ENCODE peak calls at places on chromosomes 2 and 18, in six cellular contexts. M is K562, D is GM12892, A is SK-N-SH, Y is GM12878, W is H1. B is an unnamed sample.

GRCh38 chr2:11750422-11750821 is 4.0 kb downstream of the LPIN1 start:
- DNase-seq in M (no peak), D (no peak), A (no peak), Y (peak), W (no peak), B (no peak)

GRCh38 chr2:231680284-231680991 is 27.9 kb upstream of the PTMA start:
- DNase-seq in M (peak), D (no peak), A (no peak), Y (no peak), W (peak), B (no peak)

GRCh38 chr2:169091256-169091655 is 21.9 kb downstream of the DHRS9 start:
- DNase-seq in M (no peak), D (no peak), A (no peak), Y (no peak), W (no peak), B (no peak)

GRCh38 chr2:150482667-150483260 is 4.7 kb downstream of the RND3 start:
- DNase-seq in M (no peak), D (no peak), A (no peak), Y (no peak), W (no peak), B (no peak)

GRCh38 chr2:167293172-167293781 is 405.0 kb downstream of the XIRP2 start:
- DNase-seq in M (no peak), D (peak), A (no peak), Y (no peak), W (no peak), B (no peak)

GRCh38 chr2:174663572-174663971 is 66.0 kb upstream of the WIPF1 start:
- DNase-seq in M (no peak), D (no peak), A (peak), Y (no peak), W (no peak), B (no peak)

GRCh38 chr2:201260302-201260800 is at the start of gene CASP8:
- DNase-seq in M (no peak), D (no peak), A (no peak), Y (no peak), W (no peak), B (no peak)

GRCh38 chr2:12619975-12620374 is 96.8 kb upstream of the TRIB2 start:
- DNase-seq in M (no peak), D (no peak), A (no peak), Y (no peak), W (no peak), B (no peak)

GRCh38 chr18:68705119-68705518 is 9.8 kb downstream of the TMX3 start:
- DNase-seq in M (no peak), D (no peak), A (no peak), Y (no peak), W (no peak), B (no peak)

GRCh38 chr18:21979759-21980158 is 189.6 kb upstream of the GATA6 start:
- DNase-seq in M (no peak), D (no peak), A (no peak), Y (no peak), W (no peak), B (no peak)

GRCh38 chr2:238286551-238286950 is 1.9 kb downstream of the PER2 start:
- DNase-seq in M (no peak), D (no peak), A (no peak), Y (no peak), W (no peak), B (no peak)

GRCh38 chr2:2836343-2837070 is 505.4 kb upstream of the MYT1L start:
- DNase-seq in M (no peak), D (no peak), A (no peak), Y (no peak), W (no peak), B (no peak)

GRCh38 chr18:55095579-55095978 is 136.3 kb upstream of the CCDC68 start:
- DNase-seq in M (no peak), D (no peak), A (no peak), Y (no peak), W (no peak), B (no peak)

GRCh38 chr2:161344737-161345136 is 36.5 kb downstream of the PSMD14 start:
- DNase-seq in M (no peak), D (no peak), A (no peak), Y (no peak), W (no peak), B (no peak)

GRCh38 chr2:115165529-115166109 is 723.2 kb downstream of the DPP10 start:
- DNase-seq in M (no peak), D (no peak), A (peak), Y (no peak), W (no peak), B (no peak)

GRCh38 chr18:8536226-8536625 is 73.0 kb upstream of the RAB12 start:
- DNase-seq in M (no peak), D (no peak), A (peak), Y (no peak), W (no peak), B (no peak)

GRCh38 chr2:234377761-234378341 is 119.0 kb downstream of the ARL4C start:
- DNase-seq in M (no peak), D (no peak), A (no peak), Y (no peak), W (no peak), B (no peak)

GRCh38 chr2:151269798-151270568 is 8.3 kb upstream of the RBM43 start:
- DNase-seq in M (no peak), D (no peak), A (no peak), Y (no peak), W (no peak), B (no peak)

GRCh38 chr18:80200932-80201672 is 46.2 kb downstream of the PARD6G start:
- DNase-seq in M (no peak), D (no peak), A (no peak), Y (no peak), W (no peak), B (no peak)
- TF ChIP-seq POLR2AphosphoS5 in M (no peak), D (no peak), A (no peak), Y (no peak), W (no peak), B (no peak)

GRCh38 chr2:33316314-33316713 is 160.1 kb upstream of the RASGRP3 start:
- DNase-seq in M (no peak), D (no peak), A (no peak), Y (no peak), W (no peak), B (no peak)

GRCh38 chr2:33314541-33314940 is 161.9 kb upstream of the RASGRP3 start:
- DNase-seq in M (no peak), D (no peak), A (no peak), Y (no peak), W (no peak), B (no peak)

GRCh38 chr2:33317369-33318015 is 159.0 kb upstream of the RASGRP3 start:
- DNase-seq in M (no peak), D (no peak), A (no peak), Y (no peak), W (no peak), B (no peak)

GRCh38 chr2:33312389-33312788 is 164.1 kb upstream of the RASGRP3 start:
- DNase-seq in M (no peak), D (no peak), A (no peak), Y (no peak), W (no peak), B (no peak)

DNA sequence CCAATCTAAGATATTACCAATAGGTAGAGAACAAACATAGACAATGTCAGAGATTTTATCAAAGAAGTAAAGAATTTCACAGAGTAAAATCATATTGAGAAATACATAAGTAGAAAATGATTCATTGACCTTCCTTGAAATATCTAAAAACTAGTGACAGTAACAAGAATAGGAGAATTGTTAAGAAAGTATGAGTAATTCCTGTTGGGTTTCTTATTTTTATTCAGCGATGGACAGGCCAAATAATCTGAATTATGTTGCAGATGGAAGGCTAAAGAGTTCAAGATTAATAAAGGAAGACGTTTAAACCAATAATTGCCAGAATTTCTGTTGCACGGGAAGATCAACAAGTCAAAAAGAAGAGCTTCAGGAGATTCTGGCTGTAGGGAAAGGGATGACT is 163.4 kb upstream of the RASGRP3 start:
- DNase-seq in M (no peak), D (no peak), A (no peak), Y (no peak), W (no peak), B (no peak)
- TF ChIP-seq TAF1 in M (no peak), D (no peak), A (no peak), Y (no peak), W (no peak), B (no peak)

GRCh38 chr2:144331652-144332355 is 188.1 kb downstream of the ZEB2 start:
- DNase-seq in M (peak), D (peak), A (peak), Y (no peak), W (no peak), B (peak)
- TF ChIP-seq POLR2AphosphoS5 in M (peak), D (peak), A (peak), Y (no peak), W (peak), B (peak)

DNA sequence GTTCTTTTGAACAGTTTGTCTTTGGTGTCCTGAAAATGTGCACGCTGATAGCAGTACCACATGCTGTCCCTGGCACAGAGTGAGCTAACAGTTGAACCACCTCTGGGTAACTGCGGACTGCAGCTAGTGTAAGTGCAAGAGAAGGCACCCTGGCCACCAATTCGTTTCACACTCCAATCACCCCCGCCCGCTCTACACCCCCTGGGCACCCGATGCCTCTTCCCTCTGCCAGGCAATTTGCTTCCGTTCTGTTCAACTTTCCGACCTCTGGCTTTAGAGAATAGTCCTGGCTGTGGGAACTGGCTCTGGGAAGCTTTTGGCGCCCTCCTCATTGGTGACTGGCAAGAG is 1.4 kb downstream of the DOCK10 start:
- DNase-seq in M (no peak), D (no peak), A (peak), Y (no peak), W (no peak), B (no peak)
- TF ChIP-seq TAF1 in M (no peak), D (no peak), A (no peak), Y (no peak), W (no peak), B (no peak)

DNA sequence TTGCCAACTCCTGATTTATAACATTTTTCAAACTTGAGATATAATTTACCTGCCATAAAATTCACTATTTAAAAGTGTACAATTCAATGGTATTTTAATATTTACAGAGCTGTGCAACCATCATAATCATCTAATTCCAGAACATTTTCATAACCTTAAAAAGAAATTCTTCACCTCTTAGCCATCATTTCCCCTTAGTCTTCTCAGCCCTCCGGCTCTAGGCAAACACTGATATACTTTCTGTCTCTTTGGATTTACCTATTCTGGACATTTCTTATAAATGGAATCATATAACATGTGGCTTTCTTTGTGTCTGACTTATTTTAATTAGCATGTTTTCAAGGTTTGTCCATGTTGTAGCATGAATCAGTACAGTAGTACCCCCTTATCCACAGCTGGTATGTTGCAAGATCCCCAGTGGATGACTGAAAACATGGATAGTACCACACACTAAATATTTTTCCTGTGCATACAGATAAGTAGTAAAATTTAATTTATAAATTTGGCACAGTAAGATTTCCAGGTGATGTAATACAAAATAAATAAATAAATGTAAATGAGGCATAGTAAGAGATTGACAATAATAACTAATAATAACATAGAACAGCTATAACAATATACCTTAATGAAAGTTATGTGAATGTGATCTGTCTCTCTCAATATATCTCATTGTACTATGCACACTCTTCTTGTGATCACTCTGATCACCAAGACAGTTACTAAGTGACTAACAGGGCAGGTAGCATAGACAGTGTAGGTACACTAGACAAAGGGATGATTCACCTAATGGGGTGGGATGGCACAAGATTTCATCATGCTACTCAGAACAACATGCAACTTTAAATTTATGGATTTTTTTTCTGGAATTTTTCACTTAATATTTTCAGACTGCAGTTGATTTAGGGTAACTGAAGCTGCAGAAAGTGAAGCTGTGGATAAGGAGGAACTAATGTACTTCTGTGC is 73.1 kb downstream of the RAB3GAP1 start:
- DNase-seq in M (no peak), D (no peak), A (no peak), Y (no peak), W (no peak), B (no peak)
- TF ChIP-seq POLR2AphosphoS5 in M (no peak), D (no peak), A (no peak), Y (no peak), W (no peak), B (no peak)

GRCh38 chr2:239734436-239735005 is 290.6 kb downstream of the NDUFA10 start:
- DNase-seq in M (no peak), D (no peak), A (no peak), Y (no peak), W (no peak), B (no peak)

GRCh38 chr2:239737144-239737463 is 288.0 kb downstream of the NDUFA10 start:
- DNase-seq in M (no peak), D (no peak), A (no peak), Y (no peak), W (no peak), B (no peak)

GRCh38 chr2:239735829-239736357 is 289.2 kb downstream of the NDUFA10 start:
- DNase-seq in M (no peak), D (no peak), A (no peak), Y (no peak), W (no peak), B (no peak)

GRCh38 chr2:239736358-239737143 is 288.6 kb downstream of the NDUFA10 start:
- DNase-seq in M (no peak), D (no peak), A (no peak), Y (no peak), W (no peak), B (no peak)

DNA sequence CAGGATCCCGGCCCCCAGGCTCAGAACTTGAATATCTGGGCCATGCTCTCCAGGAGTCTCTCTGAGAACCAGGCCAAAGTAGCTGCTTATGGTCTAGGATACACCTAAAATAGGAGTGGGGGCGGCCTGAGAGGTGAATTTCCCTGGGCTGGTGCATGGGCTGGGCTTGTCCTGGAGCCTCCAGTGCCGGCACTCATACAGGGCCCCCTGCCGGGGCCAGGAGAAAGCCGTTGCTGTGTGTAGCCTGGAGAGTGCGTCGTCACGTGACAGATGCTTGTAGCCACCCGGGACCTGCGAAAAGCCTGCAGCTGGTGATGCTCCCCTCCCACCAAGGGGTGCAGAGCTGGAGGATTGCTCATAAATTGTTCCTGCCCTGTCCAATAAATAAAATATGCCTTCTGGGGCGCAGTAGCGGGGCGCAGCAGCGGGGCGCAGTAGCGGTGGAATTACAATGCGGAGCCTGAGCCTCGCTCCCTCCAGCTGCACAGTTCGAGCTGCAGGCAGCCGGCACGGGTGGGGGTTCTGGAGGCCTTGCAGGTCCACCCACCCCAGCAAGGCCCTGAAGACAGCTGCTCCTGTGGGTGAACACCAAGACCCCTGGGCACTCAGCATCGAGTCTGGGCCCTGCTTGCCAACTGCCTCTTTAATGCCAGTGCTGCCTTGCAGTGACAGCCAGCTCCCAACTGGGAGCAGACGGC is 289.9 kb downstream of the NDUFA10 start:
- DNase-seq in M (peak), D (no peak), A (no peak), Y (no peak), W (no peak), B (no peak)
- TF ChIP-seq TAF1 in M (no peak), D (no peak), A (no peak), Y (no peak), W (no peak), B (no peak)

DNA sequence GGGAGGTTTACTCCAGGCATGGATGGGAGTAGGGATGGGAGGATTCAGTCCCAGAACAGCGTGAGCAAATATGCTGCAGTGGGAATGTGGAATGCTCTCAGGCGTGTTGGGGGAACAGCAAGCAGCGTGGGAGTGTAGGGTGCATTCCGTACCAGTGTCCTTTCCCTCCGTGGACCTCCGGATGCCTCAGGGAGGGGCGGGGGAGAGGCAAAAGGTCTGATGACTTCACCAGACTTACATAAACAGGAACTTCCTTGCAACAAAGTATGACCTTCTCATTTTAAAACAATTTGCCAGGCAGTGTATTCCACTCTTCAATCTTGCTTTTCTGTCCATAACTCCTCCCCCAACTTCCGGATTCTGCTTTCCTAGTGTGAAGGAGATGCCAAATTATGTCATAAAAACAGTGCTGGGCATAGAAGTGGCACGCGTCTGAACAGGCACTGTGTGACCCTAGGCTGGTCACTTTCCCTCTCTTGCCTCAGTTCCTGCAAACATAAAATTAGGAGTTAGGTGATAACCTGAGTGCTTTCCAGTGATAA is 36.9 kb downstream of the RPL37A start:
- DNase-seq in M (no peak), D (no peak), A (no peak), Y (no peak), W (no peak), B (no peak)
- TF ChIP-seq POLR2AphosphoS5 in M (no peak), D (no peak), A (no peak), Y (no peak), W (no peak), B (no peak)

GRCh38 chr2:41112228-41112627 is 660.3 kb upstream of the SLC8A1 start:
- DNase-seq in M (no peak), D (no peak), A (no peak), Y (no peak), W (no peak), B (no peak)

GRCh38 chr2:41119489-41119888 is 667.6 kb upstream of the SLC8A1 start:
- DNase-seq in M (no peak), D (no peak), A (no peak), Y (no peak), W (no peak), B (no peak)

DNA sequence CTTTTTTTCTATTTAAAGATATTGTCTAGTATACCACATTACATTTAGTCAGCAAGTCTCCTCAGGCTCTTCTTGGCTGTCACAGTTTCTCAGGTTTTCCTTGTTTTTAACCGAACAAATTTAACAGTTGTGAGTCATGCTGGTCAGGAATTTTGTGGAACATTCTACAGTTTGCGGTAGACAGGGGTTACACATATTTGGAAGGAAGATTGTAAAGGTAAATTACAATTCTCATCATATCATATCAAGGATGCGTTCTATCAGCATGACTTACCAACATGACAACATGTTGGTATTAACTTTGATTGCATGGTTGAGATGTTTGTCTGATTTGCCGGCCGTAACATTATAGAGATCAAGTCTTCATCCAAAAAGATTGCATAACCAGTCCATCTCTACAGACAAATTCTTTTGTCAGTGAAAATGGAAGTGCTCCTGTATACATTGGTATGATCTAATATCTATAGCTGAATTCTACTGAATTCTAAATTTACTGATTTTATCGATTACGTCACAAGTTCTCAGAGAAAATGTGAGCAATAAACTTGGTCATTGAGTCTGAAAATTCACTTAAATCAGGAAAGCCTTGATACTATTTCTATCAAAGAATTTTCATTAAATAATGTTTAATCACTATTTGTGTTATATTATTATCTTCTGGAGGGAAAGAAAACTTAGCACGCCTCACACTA is 664.4 kb upstream of the SLC8A1 start:
- DNase-seq in M (no peak), D (no peak), A (no peak), Y (no peak), W (no peak), B (no peak)
- TF ChIP-seq TAF1 in M (no peak), D (no peak), A (no peak), Y (no peak), W (no peak), B (no peak)

DNA sequence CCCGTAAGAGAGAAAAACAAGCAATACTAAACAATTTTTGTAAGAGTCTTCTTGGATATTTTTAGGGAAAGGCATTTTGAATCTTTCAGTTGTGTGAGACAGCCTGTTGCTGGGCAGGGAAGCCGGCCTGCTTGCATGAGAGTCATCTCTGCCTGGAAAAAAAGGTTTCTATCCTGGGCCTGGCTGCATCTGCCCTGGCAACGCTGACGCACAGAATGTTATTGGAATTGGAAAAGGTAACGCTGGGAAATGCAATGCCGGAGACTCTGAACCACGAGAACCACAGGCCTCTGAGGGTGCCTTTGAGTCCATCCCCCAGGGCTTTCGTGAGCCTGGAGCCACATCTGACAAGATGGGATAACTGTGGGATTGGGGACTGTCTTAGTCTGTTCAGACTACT is 17.9 kb upstream of the NPAS2 start:
- DNase-seq in M (no peak), D (no peak), A (no peak), Y (no peak), W (no peak), B (no peak)
- TF ChIP-seq POLR2AphosphoS5 in M (no peak), D (no peak), A (no peak), Y (no peak), W (no peak), B (no peak)